ENCODE peak calls at places on chromosomes 12 and 14, in six cellular contexts. J, E, W, U, D and K are unnamed samples. For H3K36me3 and H3K4me1, the result is how much of the 10 kb centered on the place peaks cover.

GRCh38 chr12:93662961-93663728 is 14.0 kb upstream of the CRADD start:
- DNase-seq in J (no peak), E (no peak), W (peak), U (no peak), D (no peak), K (no peak)

GRCh38 chr12:120649442-120650248 is 9.2 kb downstream of the CABP1 start:
- DNase-seq in J (no peak), E (peak), W (no peak), U (peak), D (no peak), K (no peak)

GRCh38 chr14:84343637-84344036 is 1186.3 kb upstream of the FLRT2 start:
- DNase-seq in J (no peak), E (no peak), W (no peak), U (no peak), D (no peak), K (no peak)

GRCh38 chr14:90382491-90383125 is 14.2 kb upstream of the CALM1 start:
- DNase-seq in J (peak), E (peak), W (peak), U (peak), D (peak), K (no peak)

GRCh38 chr12:64181504-64182291 is 40.4 kb downstream of the KICS2 start:
- DNase-seq in J (peak), E (no peak), W (no peak), U (peak), D (no peak), K (no peak)

GRCh38 chr12:121467638-121468403 is 67.9 kb downstream of the RNF34 start:
- DNase-seq in J (no peak), E (no peak), W (no peak), U (no peak), D (peak), K (peak)

GRCh38 chr14:34322940-34323418 is 139.1 kb downstream of the SPTSSA start:
- DNase-seq in J (peak), E (peak), W (peak), U (peak), D (peak), K (no peak)

GRCh38 chr12:48019639-48020265 is 15.5 kb upstream of the COL2A1 start:
- DNase-seq in J (no peak), E (no peak), W (no peak), U (no peak), D (no peak), K (no peak)

GRCh38 chr12:10372534-10372931 is 17.3 kb downstream of the KLRK1 start:
- DNase-seq in J (peak), E (no peak), W (no peak), U (no peak), D (no peak), K (no peak)

GRCh38 chr14:67690011-67690410 is 5.6 kb downstream of the RDH11 start:
- DNase-seq in J (no peak), E (no peak), W (no peak), U (no peak), D (no peak), K (no peak)

GRCh38 chr14:68741839-68742470 is 50.9 kb downstream of the ZFP36L1 start:
- DNase-seq in J (no peak), E (no peak), W (no peak), U (no peak), D (no peak), K (no peak)

GRCh38 chr14:92584856-92585255 is 71.3 kb downstream of the RIN3 start:
- DNase-seq in J (no peak), E (peak), W (no peak), U (no peak), D (peak), K (no peak)

GRCh38 chr12:123041042-123041531 is 60.6 kb downstream of the ARL6IP4 start:
- DNase-seq in J (no peak), E (no peak), W (no peak), U (no peak), D (no peak), K (no peak)

GRCh38 chr12:79690606-79691298 is at the start of gene PAWR:
- DNase-seq in J (peak), E (peak), W (peak), U (peak), D (peak), K (no peak)

GRCh38 chr12:53518381-53518780 is 11.1 kb upstream of the NPFF start:
- DNase-seq in J (no peak), E (no peak), W (no peak), U (no peak), D (no peak), K (no peak)
- H3K36me3 ChIP-seq in J (under half), E (half or more), W (under half), U (half or more), D (half or more), K (under half)

GRCh38 chr14:58667900-58668299 is 30.1 kb downstream of the DACT1 start:
- DNase-seq in J (no peak), E (no peak), W (no peak), U (no peak), D (no peak), K (no peak)
- H3K4me1 ChIP-seq in J (under half), E (under half), W (under half), U (under half), D (under half), K (under half)

DNA sequence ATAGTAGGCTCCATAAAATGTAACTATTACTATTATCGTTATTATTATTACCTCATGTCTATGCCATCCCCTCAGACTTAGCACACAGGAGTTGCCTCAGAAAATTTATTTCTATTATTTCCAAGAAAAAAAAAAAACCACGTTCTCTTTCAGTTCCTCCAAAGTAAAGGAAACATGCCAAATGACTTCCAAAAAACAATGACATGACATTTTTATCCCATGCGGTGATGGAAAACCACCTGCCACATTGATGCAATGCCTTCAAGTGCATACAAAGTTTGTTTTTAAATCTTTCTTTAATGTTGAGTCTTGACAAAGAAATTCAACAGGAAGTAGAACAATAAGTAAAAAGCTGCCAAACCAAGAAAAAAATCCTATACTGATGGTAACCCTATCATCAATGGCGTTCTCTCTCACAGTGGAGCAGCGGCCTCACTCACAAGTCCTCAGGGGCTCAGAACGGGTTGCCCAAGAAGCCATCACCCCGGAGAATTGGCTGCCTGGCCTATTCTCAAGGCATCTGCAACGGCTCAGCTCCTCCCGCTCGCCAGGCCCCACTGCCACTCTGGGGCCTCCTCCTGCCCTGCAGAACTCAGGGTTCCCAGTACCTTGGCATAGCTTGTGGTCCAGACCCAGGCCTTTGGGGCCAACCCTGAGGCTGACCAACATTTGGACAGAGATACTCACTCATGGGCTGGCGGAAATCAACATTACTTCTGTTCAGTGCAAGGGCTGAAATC is 51.9 kb downstream of the SERPINA3 start:
- DNase-seq in J (peak), E (no peak), W (no peak), U (no peak), D (no peak), K (no peak)
- H3K36me3 ChIP-seq in J (under half), E (under half), W (under half), U (under half), D (under half), K (under half)

DNA sequence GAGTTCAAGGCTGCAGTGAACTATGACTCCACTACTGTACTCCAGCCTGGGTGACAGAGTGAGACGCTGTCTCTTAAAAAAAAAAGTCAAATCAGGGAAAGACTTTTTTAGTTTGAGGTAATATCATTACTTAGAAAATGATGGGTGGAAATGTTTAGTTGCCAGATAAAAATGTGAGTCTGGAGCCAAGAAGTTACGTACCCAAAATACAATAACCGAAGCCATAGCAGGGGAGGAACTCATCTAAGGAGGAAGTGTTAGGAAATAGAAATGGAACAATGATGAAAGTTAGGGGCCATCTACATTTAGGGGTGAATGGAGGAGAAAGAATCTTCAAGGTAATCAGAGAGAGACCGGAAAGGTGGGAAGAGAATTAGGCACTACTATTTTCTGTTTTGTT is 98.8 kb downstream of the DACT1 start:
- DNase-seq in J (no peak), E (no peak), W (no peak), U (no peak), D (no peak), K (no peak)
- H3K4me1 ChIP-seq in J (under half), E (under half), W (under half), U (under half), D (under half), K (under half)

GRCh38 chr14:31387091-31387490 is 33.3 kb downstream of the HEATR5A start:
- DNase-seq in J (no peak), E (no peak), W (no peak), U (no peak), D (no peak), K (no peak)

GRCh38 chr14:31391473-31391872 is 28.9 kb downstream of the HEATR5A start:
- DNase-seq in J (no peak), E (no peak), W (no peak), U (no peak), D (no peak), K (no peak)

GRCh38 chr14:31388687-31389413 is 31.5 kb downstream of the HEATR5A start:
- DNase-seq in J (no peak), E (no peak), W (no peak), U (no peak), D (no peak), K (no peak)

GRCh38 chr14:31391977-31392503 is 28.3 kb downstream of the HEATR5A start:
- DNase-seq in J (no peak), E (no peak), W (no peak), U (no peak), D (no peak), K (no peak)

GRCh38 chr14:31389947-31390346 is 30.4 kb downstream of the HEATR5A start:
- DNase-seq in J (no peak), E (no peak), W (no peak), U (no peak), D (no peak), K (no peak)
- H3K36me3 ChIP-seq in J (under half), E (half or more), W (under half), U (half or more), D (half or more), K (under half)

DNA sequence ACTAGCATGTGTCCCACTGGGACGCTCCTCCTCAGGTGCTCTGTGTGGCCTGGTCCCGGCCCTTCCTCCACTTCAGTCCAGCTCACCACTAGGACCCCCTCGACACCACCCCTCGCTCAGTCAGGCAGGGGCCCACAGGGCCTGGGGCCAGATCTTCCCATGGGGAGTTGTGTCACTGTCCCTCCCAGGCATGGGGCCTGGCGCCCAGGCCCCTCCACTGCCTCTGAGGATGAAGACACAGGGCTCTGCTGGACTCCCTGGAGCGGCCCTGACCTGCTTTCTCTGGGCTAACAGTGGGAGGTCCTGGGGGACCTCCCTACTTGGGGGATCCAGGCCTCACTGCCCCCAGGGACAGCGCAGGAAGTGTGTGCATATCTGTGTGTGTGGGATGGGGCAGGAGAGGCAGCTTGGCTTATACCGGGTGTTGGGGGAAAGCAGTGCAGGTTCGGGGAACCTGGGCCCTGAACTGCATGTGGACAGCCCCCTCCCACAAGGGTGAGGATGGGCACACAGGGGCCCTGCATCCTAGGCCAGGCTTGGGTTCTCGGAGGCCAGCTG is 43.8 kb downstream of the KRT80 start:
- DNase-seq in J (no peak), E (no peak), W (no peak), U (no peak), D (no peak), K (no peak)
- H3K4me1 ChIP-seq in J (half or more), E (half or more), W (under half), U (half or more), D (half or more), K (half or more)

DNA sequence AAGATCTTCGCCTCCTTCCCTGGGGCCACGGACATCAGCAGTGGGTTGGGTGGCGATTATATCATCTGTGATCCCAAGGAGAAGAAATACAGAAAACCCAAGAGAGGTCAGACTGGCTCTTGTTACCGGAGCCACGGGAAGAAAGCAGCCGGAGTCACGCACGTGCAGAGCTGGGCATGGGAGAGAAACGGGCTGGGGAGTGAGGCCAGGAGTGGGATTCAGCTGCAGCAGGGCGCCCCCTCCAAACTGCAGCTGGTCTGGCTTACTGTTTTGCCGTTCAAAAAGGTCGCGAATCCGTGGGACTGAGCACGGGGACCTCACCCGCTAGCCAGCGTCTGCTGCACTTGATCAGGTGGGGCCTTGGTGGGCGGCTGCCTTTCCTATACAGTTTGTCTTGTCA is 206.6 kb upstream of the PRMT8 start:
- DNase-seq in J (no peak), E (no peak), W (no peak), U (no peak), D (no peak), K (no peak)
- H3K36me3 ChIP-seq in J (under half), E (under half), W (under half), U (half or more), D (under half), K (half or more)

DNA sequence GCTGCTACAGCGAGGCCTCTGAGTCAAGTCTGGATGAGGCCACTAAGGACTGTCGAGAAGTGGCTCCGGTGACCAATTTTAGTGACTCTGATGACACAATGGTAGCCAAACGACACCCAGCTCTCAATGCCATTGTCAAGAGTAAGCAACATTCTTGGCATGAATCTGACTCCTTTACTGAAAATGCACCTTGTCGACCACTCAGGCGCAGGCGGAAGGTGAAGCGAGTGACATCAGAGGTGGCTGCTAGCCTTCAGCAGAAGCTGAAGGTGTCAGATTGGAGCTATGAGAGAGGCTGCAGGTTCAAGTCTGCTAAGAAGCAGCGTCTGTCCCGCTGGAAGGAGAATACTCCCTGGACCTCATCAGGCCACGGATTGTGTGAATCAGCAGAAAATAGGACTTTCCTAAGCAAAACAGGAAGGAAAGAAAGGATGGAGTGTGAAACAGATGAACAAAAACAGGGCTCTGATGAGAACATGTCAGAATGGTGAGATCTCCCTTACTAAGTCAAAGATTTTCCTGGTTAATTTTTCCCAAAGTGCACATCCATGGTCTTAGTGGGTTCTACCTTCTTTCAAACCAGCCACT is 2.9 kb downstream of the GPATCH2L start:
- DNase-seq in J (no peak), E (no peak), W (no peak), U (no peak), D (no peak), K (no peak)
- H3K4me1 ChIP-seq in J (under half), E (half or more), W (half or more), U (half or more), D (half or more), K (half or more)

GRCh38 chr14:64738306-64738879 is 34.2 kb downstream of the PLEKHG3 start:
- DNase-seq in J (no peak), E (no peak), W (no peak), U (no peak), D (no peak), K (no peak)
- H3K36me3 ChIP-seq in J (under half), E (half or more), W (under half), U (half or more), D (under half), K (under half)